ENCODE peak calls at places on chromosomes 4 and X, in six cellular contexts. One of them, this sample, is unnamed. For H3K36me3 and H3K27me3, the result is how much of the 10 kb centered on the place peaks cover.

GRCh38 chr4:6463311-6464289 is 8.8 kb downstream of the PPP2R2C start:
- DNase-seq in CD8-positive, alpha-beta memory T cell: no peak
- DNase-seq in ovary: no peak
- DNase-seq in neural progenitor cell: peak
- DNase-seq in mammary epithelial cell: no peak
- DNase-seq in aorta: peak
- DNase-seq in this sample: no peak

GRCh38 chr4:96649536-96649935 is 809.6 kb downstream of the PDHA2 start:
- DNase-seq in CD8-positive, alpha-beta memory T cell: no peak
- DNase-seq in ovary: no peak
- DNase-seq in neural progenitor cell: no peak
- DNase-seq in mammary epithelial cell: peak
- DNase-seq in aorta: no peak
- DNase-seq in this sample: no peak

GRCh38 chr4:80279751-80280150 is 13.3 kb downstream of the FGF5 start:
- DNase-seq in CD8-positive, alpha-beta memory T cell: no peak
- DNase-seq in ovary: no peak
- DNase-seq in neural progenitor cell: no peak
- DNase-seq in mammary epithelial cell: no peak
- DNase-seq in aorta: no peak
- DNase-seq in this sample: no peak

GRCh38 chr4:166989886-166990285 is 244.4 kb downstream of the SPOCK3 start:
- DNase-seq in CD8-positive, alpha-beta memory T cell: no peak
- DNase-seq in ovary: no peak
- DNase-seq in neural progenitor cell: no peak
- DNase-seq in mammary epithelial cell: no peak
- DNase-seq in aorta: no peak
- DNase-seq in this sample: no peak

GRCh38 chr4:154124539-154125255 is 335.8 kb upstream of the SFRP2 start:
- DNase-seq in CD8-positive, alpha-beta memory T cell: no peak
- DNase-seq in ovary: no peak
- DNase-seq in neural progenitor cell: no peak
- DNase-seq in mammary epithelial cell: peak
- DNase-seq in aorta: no peak
- DNase-seq in this sample: no peak

GRCh38 chr4:27023366-27023765 is 162.7 kb downstream of the STIM2 start:
- DNase-seq in CD8-positive, alpha-beta memory T cell: no peak
- DNase-seq in ovary: no peak
- DNase-seq in neural progenitor cell: no peak
- DNase-seq in mammary epithelial cell: no peak
- DNase-seq in aorta: no peak
- DNase-seq in this sample: no peak

GRCh38 chr4:54233128-54233696 is 4.1 kb downstream of the PDGFRA start:
- DNase-seq in CD8-positive, alpha-beta memory T cell: peak
- DNase-seq in ovary: peak
- DNase-seq in neural progenitor cell: peak
- DNase-seq in mammary epithelial cell: peak
- DNase-seq in aorta: peak
- DNase-seq in this sample: peak

GRCh38 chrX:69065451-69065850 is 99.8 kb downstream of the PJA1 start:
- DNase-seq in CD8-positive, alpha-beta memory T cell: no peak
- DNase-seq in ovary: no peak
- DNase-seq in neural progenitor cell: no peak
- DNase-seq in mammary epithelial cell: peak
- DNase-seq in aorta: peak
- DNase-seq in this sample: no peak

GRCh38 chrX:97310373-97310772 is 426.7 kb downstream of the RPA4 start:
- DNase-seq in CD8-positive, alpha-beta memory T cell: no peak
- DNase-seq in ovary: no peak
- DNase-seq in neural progenitor cell: peak
- DNase-seq in mammary epithelial cell: peak
- DNase-seq in aorta: no peak
- DNase-seq in this sample: no peak

GRCh38 chr4:17493629-17494028 is 18.3 kb downstream of the QDPR start:
- DNase-seq in CD8-positive, alpha-beta memory T cell: no peak
- DNase-seq in ovary: no peak
- DNase-seq in neural progenitor cell: no peak
- DNase-seq in mammary epithelial cell: no peak
- DNase-seq in aorta: no peak
- DNase-seq in this sample: no peak

GRCh38 chr4:17494833-17495232 is 17.1 kb downstream of the QDPR start:
- DNase-seq in CD8-positive, alpha-beta memory T cell: no peak
- DNase-seq in ovary: no peak
- DNase-seq in neural progenitor cell: no peak
- DNase-seq in mammary epithelial cell: no peak
- DNase-seq in aorta: no peak
- DNase-seq in this sample: no peak

GRCh38 chr4:17492876-17493275 is 19.0 kb downstream of the QDPR start:
- DNase-seq in CD8-positive, alpha-beta memory T cell: no peak
- DNase-seq in ovary: no peak
- DNase-seq in neural progenitor cell: no peak
- DNase-seq in mammary epithelial cell: no peak
- DNase-seq in aorta: no peak
- DNase-seq in this sample: no peak

GRCh38 chr4:17492058-17492741 is 19.7 kb downstream of the QDPR start:
- DNase-seq in CD8-positive, alpha-beta memory T cell: no peak
- DNase-seq in ovary: no peak
- DNase-seq in neural progenitor cell: no peak
- DNase-seq in mammary epithelial cell: no peak
- DNase-seq in aorta: no peak
- DNase-seq in this sample: no peak

DNA sequence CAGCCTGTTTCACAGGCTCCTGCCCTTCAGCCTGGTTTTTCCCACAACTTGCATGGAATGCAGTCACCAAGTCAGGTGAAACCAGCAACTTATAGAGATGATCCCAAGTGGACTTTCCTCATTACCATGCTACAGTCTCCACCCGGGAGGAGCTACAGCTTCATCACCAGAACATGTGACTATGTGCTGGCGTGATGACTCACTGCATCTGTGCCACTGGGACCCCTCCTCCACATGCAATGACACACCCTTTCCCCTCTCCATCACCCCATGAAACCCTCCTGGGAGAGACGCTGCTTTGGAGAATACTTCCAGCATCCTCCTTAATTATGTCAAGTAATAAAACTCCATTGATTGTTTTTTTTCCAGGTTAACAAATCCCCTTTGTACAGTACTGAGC is 17.6 kb downstream of the QDPR start:
- DNase-seq in CD8-positive, alpha-beta memory T cell: no peak
- DNase-seq in ovary: no peak
- DNase-seq in neural progenitor cell: no peak
- DNase-seq in mammary epithelial cell: peak
- DNase-seq in aorta: no peak
- DNase-seq in this sample: no peak
- H3K36me3 ChIP-seq in CD8-positive, alpha-beta memory T cell: under half
- H3K36me3 ChIP-seq in ovary: under half
- H3K36me3 ChIP-seq in neural progenitor cell: under half
- H3K36me3 ChIP-seq in mammary epithelial cell: under half
- H3K36me3 ChIP-seq in aorta: under half
- H3K36me3 ChIP-seq in this sample: under half

DNA sequence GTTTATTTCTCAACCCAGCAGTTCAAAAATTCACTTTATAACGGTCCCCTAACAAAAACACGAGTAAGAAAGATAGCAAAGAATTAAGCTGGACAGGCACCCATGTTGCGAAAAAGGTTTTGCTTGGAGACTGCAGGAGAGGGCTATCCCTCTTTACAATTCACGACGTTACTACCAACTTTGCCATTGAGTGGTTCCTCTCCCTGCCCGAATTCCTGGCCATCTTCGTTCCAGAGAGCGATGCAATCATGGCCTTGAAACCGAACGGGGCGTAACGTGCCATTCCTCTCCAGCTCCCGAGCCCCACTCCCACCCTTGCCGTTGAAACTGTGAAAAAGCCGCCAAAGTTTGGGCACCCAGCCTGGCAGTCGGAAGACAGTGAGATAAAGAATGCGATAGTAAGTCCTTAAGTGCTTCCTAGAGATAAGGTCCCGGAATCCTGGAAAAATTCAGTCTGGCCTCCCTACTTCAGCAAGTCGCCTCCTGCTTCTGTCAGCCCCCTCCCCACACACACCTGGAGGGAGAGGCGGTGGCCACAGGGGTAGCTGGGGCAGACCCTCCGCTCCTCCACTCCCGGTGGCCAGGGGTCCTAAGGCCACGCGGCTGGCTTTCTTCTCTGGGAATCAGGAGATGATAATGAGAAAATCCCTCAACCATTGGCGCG is 65.2 kb downstream of the FBXO8 start:
- DNase-seq in CD8-positive, alpha-beta memory T cell: no peak
- DNase-seq in ovary: no peak
- DNase-seq in neural progenitor cell: peak
- DNase-seq in mammary epithelial cell: no peak
- DNase-seq in aorta: no peak
- DNase-seq in this sample: no peak
- H3K27me3 ChIP-seq in CD8-positive, alpha-beta memory T cell: half or more
- H3K27me3 ChIP-seq in ovary: under half
- H3K27me3 ChIP-seq in neural progenitor cell: half or more
- H3K27me3 ChIP-seq in mammary epithelial cell: under half
- H3K27me3 ChIP-seq in aorta: under half
- H3K27me3 ChIP-seq in this sample: half or more

GRCh38 chr4:1933700-1934099 is 62.5 kb downstream of the NSD2 start:
- DNase-seq in CD8-positive, alpha-beta memory T cell: no peak
- DNase-seq in ovary: no peak
- DNase-seq in neural progenitor cell: no peak
- DNase-seq in mammary epithelial cell: no peak
- DNase-seq in aorta: no peak
- DNase-seq in this sample: no peak

GRCh38 chr4:1932736-1933135 is 61.5 kb downstream of the NSD2 start:
- DNase-seq in CD8-positive, alpha-beta memory T cell: no peak
- DNase-seq in ovary: no peak
- DNase-seq in neural progenitor cell: no peak
- DNase-seq in mammary epithelial cell: no peak
- DNase-seq in aorta: no peak
- DNase-seq in this sample: no peak

GRCh38 chr4:1927675-1928074 is 56.5 kb downstream of the NSD2 start:
- DNase-seq in CD8-positive, alpha-beta memory T cell: no peak
- DNase-seq in ovary: no peak
- DNase-seq in neural progenitor cell: no peak
- DNase-seq in mammary epithelial cell: no peak
- DNase-seq in aorta: no peak
- DNase-seq in this sample: no peak

GRCh38 chr4:1922826-1923225 is 51.6 kb downstream of the NSD2 start:
- DNase-seq in CD8-positive, alpha-beta memory T cell: no peak
- DNase-seq in ovary: no peak
- DNase-seq in neural progenitor cell: no peak
- DNase-seq in mammary epithelial cell: no peak
- DNase-seq in aorta: no peak
- DNase-seq in this sample: no peak

GRCh38 chr4:1928356-1929235 is 57.4 kb downstream of the NSD2 start:
- DNase-seq in CD8-positive, alpha-beta memory T cell: no peak
- DNase-seq in ovary: no peak
- DNase-seq in neural progenitor cell: no peak
- DNase-seq in mammary epithelial cell: no peak
- DNase-seq in aorta: no peak
- DNase-seq in this sample: no peak
- H3K36me3 ChIP-seq in CD8-positive, alpha-beta memory T cell: under half
- H3K36me3 ChIP-seq in ovary: under half
- H3K36me3 ChIP-seq in neural progenitor cell: under half
- H3K36me3 ChIP-seq in mammary epithelial cell: under half
- H3K36me3 ChIP-seq in aorta: under half
- H3K36me3 ChIP-seq in this sample: under half

GRCh38 chrX:106039920-106040319 is 1.4 kb upstream of the SERPINA7 start:
- DNase-seq in CD8-positive, alpha-beta memory T cell: no peak
- DNase-seq in ovary: no peak
- DNase-seq in neural progenitor cell: peak
- DNase-seq in mammary epithelial cell: peak
- DNase-seq in aorta: no peak
- DNase-seq in this sample: no peak

GRCh38 chrX:106035064-106035463 is 3.5 kb downstream of the SERPINA7 start:
- DNase-seq in CD8-positive, alpha-beta memory T cell: no peak
- DNase-seq in ovary: no peak
- DNase-seq in neural progenitor cell: peak
- DNase-seq in mammary epithelial cell: no peak
- DNase-seq in aorta: no peak
- DNase-seq in this sample: no peak

GRCh38 chrX:106038625-106039024 is at the start of gene SERPINA7:
- DNase-seq in CD8-positive, alpha-beta memory T cell: no peak
- DNase-seq in ovary: no peak
- DNase-seq in neural progenitor cell: no peak
- DNase-seq in mammary epithelial cell: no peak
- DNase-seq in aorta: no peak
- DNase-seq in this sample: no peak

GRCh38 chrX:106037835-106038473 is 573 bp downstream of the SERPINA7 start:
- DNase-seq in CD8-positive, alpha-beta memory T cell: no peak
- DNase-seq in ovary: no peak
- DNase-seq in neural progenitor cell: no peak
- DNase-seq in mammary epithelial cell: no peak
- DNase-seq in aorta: no peak
- DNase-seq in this sample: no peak

GRCh38 chrX:106036716-106037115 is 1.8 kb downstream of the SERPINA7 start:
- DNase-seq in CD8-positive, alpha-beta memory T cell: no peak
- DNase-seq in ovary: no peak
- DNase-seq in neural progenitor cell: no peak
- DNase-seq in mammary epithelial cell: no peak
- DNase-seq in aorta: no peak
- DNase-seq in this sample: no peak
- H3K27me3 ChIP-seq in CD8-positive, alpha-beta memory T cell: under half
- H3K27me3 ChIP-seq in ovary: under half
- H3K27me3 ChIP-seq in neural progenitor cell: under half
- H3K27me3 ChIP-seq in mammary epithelial cell: under half
- H3K27me3 ChIP-seq in aorta: under half
- H3K27me3 ChIP-seq in this sample: under half

GRCh38 chr4:15792974-15793373 is 14.8 kb downstream of the CD38 start:
- DNase-seq in CD8-positive, alpha-beta memory T cell: no peak
- DNase-seq in ovary: no peak
- DNase-seq in neural progenitor cell: no peak
- DNase-seq in mammary epithelial cell: no peak
- DNase-seq in aorta: no peak
- DNase-seq in this sample: no peak
- H3K36me3 ChIP-seq in CD8-positive, alpha-beta memory T cell: under half
- H3K36me3 ChIP-seq in ovary: under half
- H3K36me3 ChIP-seq in neural progenitor cell: under half
- H3K36me3 ChIP-seq in mammary epithelial cell: under half
- H3K36me3 ChIP-seq in aorta: under half
- H3K36me3 ChIP-seq in this sample: under half

GRCh38 chrX:115233497-115234219 is at the start of gene LRCH2:
- DNase-seq in CD8-positive, alpha-beta memory T cell: no peak
- DNase-seq in ovary: peak
- DNase-seq in neural progenitor cell: peak
- DNase-seq in mammary epithelial cell: no peak
- DNase-seq in aorta: peak
- DNase-seq in this sample: peak
- H3K27me3 ChIP-seq in CD8-positive, alpha-beta memory T cell: under half
- H3K27me3 ChIP-seq in ovary: under half
- H3K27me3 ChIP-seq in neural progenitor cell: under half
- H3K27me3 ChIP-seq in mammary epithelial cell: under half
- H3K27me3 ChIP-seq in aorta: under half
- H3K27me3 ChIP-seq in this sample: under half

GRCh38 chrX:21975242-21975641 is 34.7 kb downstream of the SMS start:
- DNase-seq in CD8-positive, alpha-beta memory T cell: no peak
- DNase-seq in ovary: no peak
- DNase-seq in neural progenitor cell: no peak
- DNase-seq in mammary epithelial cell: no peak
- DNase-seq in aorta: no peak
- DNase-seq in this sample: no peak
- H3K36me3 ChIP-seq in CD8-positive, alpha-beta memory T cell: under half
- H3K36me3 ChIP-seq in ovary: under half
- H3K36me3 ChIP-seq in neural progenitor cell: under half
- H3K36me3 ChIP-seq in mammary epithelial cell: under half
- H3K36me3 ChIP-seq in aorta: under half
- H3K36me3 ChIP-seq in this sample: under half

GRCh38 chr4:13548984-13549546 is 4.8 kb upstream of the NKX3-2 start:
- DNase-seq in CD8-positive, alpha-beta memory T cell: peak
- DNase-seq in ovary: peak
- DNase-seq in neural progenitor cell: peak
- DNase-seq in mammary epithelial cell: peak
- DNase-seq in aorta: peak
- DNase-seq in this sample: peak
- H3K27me3 ChIP-seq in CD8-positive, alpha-beta memory T cell: under half
- H3K27me3 ChIP-seq in ovary: under half
- H3K27me3 ChIP-seq in neural progenitor cell: half or more
- H3K27me3 ChIP-seq in mammary epithelial cell: under half
- H3K27me3 ChIP-seq in aorta: under half
- H3K27me3 ChIP-seq in this sample: half or more